ENCODE peak calls at places on chromosomes 3 and 15, in five cellular contexts. U is T-helper 1 cell; D is mesothelial cell of epicardium; N is stimulated activated CD8-positive, alpha-beta memory T cell treated with anti-CD3 and anti-CD28 coated beads, Interleukin-15, amount 100 ng/mL, for 24 hours; R is T1000. A is an unnamed sample.

GRCh38 chr3:133588035-133588434 is 14.5 kb downstream of the CDV3 start:
- DNase-seq in U (no peak), D (no peak), N (no peak), R (no peak), A (no peak)

GRCh38 chr3:97968376-97968775 is 3.9 kb downstream of the RIOX2 start:
- DNase-seq in U (no peak), D (no peak), N (no peak), R (no peak), A (no peak)

GRCh38 chr15:96187916-96188315 is 142.6 kb upstream of the NR2F2 start:
- DNase-seq in U (no peak), D (no peak), N (no peak), R (no peak), A (no peak)

GRCh38 chr15:65249641-65250040 is 37.0 kb downstream of the PARP16 start:
- DNase-seq in U (no peak), D (no peak), N (no peak), R (no peak), A (peak)

GRCh38 chr15:79102595-79102994 is 12.0 kb upstream of the RASGRF1 start:
- DNase-seq in U (no peak), D (peak), N (no peak), R (no peak), A (no peak)

GRCh38 chr3:183591881-183592521 is 36.5 kb upstream of the KLHL6 start:
- DNase-seq in U (no peak), D (no peak), N (no peak), R (no peak), A (no peak)

GRCh38 chr15:39580630-39581500 is at the start of gene THBS1:
- DNase-seq in U (peak), D (peak), N (peak), R (peak), A (no peak)

GRCh38 chr3:157746391-157746790 is 243.2 kb upstream of the VEPH1 start:
- DNase-seq in U (no peak), D (no peak), N (no peak), R (no peak), A (no peak)

GRCh38 chr15:77901921-77902750 is 175.4 kb downstream of the TBC1D2B start:
- DNase-seq in U (no peak), D (no peak), N (no peak), R (no peak), A (no peak)

GRCh38 chr3:30743641-30744317 is 137.4 kb downstream of the TGFBR2 start:
- DNase-seq in U (no peak), D (no peak), N (no peak), R (no peak), A (no peak)

GRCh38 chr3:60365360-60365759 is 885.9 kb downstream of the FHIT start:
- DNase-seq in U (no peak), D (no peak), N (no peak), R (no peak), A (no peak)

GRCh38 chr15:70091649-70092461 is 5.9 kb downstream of the TLE3 start:
- DNase-seq in U (no peak), D (no peak), N (no peak), R (no peak), A (no peak)

GRCh38 chr3:61162965-61163364 is 88.3 kb downstream of the FHIT start:
- DNase-seq in U (no peak), D (no peak), N (no peak), R (no peak), A (no peak)

GRCh38 chr15:99440551-99441426 is 125.0 kb upstream of the MEF2A start:
- DNase-seq in U (no peak), D (peak), N (no peak), R (no peak), A (no peak)

GRCh38 chr3:58383904-58384303 is 49.7 kb downstream of the PDHB start:
- DNase-seq in U (no peak), D (no peak), N (no peak), R (peak), A (no peak)

A was measured in stimulated activated effector memory CD8-positive, alpha-beta T cell treated with anti-CD3 and anti-CD28 coated beads, Interleukin-12 subunit alpha, Interleukin-12 subunit beta, amount 100 ng/mL, for 72 hours.